ENCODE peak calls at places on chromosome 13, in six cellular contexts. M is neuronal stem cell, E is fibroblast of lung, O is endodermal cell, I is keratinocyte, D is mammary epithelial cell. G is an unnamed sample.

GRCh38 chr13:22110368-22110767 is 439.5 kb downstream of the FGF9 start:
- DNase-seq in M (no peak), E (no peak), O (no peak), I (no peak), D (no peak), G (no peak)

GRCh38 chr13:22114630-22115311 is 443.9 kb downstream of the FGF9 start:
- DNase-seq in M (no peak), E (no peak), O (no peak), I (no peak), D (no peak), G (no peak)

GRCh38 chr13:41691276-41691675 is 233.9 kb downstream of the RGCC start:
- DNase-seq in M (no peak), E (no peak), O (no peak), I (no peak), D (no peak), G (peak; percentile 58)

GRCh38 chr13:20247963-20248362 is 15.8 kb upstream of the GJB6 start:
- DNase-seq in M (no peak), E (no peak), O (no peak), I (no peak), D (no peak), G (no peak)

GRCh38 chr13:48054601-48055000 is 17.1 kb downstream of the NUDT15 start:
- DNase-seq in M (no peak), E (no peak), O (no peak), I (no peak), D (no peak), G (no peak)

GRCh38 chr13:51728275-51728673 is 75.7 kb downstream of the DHRS12 start:
- DNase-seq in M (no peak), E (no peak), O (no peak), I (no peak), D (no peak), G (no peak)

GRCh38 chr13:114105351-114106225 is 26.8 kb downstream of the RASA3 start:
- DNase-seq in M (no peak), E (no peak), O (peak; percentile 47), I (no peak), D (no peak), G (peak; percentile 69)

GRCh38 chr13:103130681-103131210 is 64.5 kb upstream of the SLC10A2 start:
- DNase-seq in M (no peak), E (no peak), O (no peak), I (peak; percentile 2), D (peak; percentile 65), G (no peak)

GRCh38 chr13:34356686-34357434 is 538.9 kb downstream of the RFC3 start:
- DNase-seq in M (no peak), E (peak; percentile 27), O (no peak), I (no peak), D (no peak), G (no peak)

GRCh38 chr13:113820813-113821651 is 42.8 kb downstream of the GAS6 start:
- DNase-seq in M (no peak), E (peak; percentile 99), O (no peak), I (peak; percentile 69), D (peak; percentile 97), G (peak; percentile 95)

GRCh38 chr13:38477676-38478075 is 128.0 kb downstream of the UFM1 start:
- DNase-seq in M (no peak), E (no peak), O (no peak), I (no peak), D (no peak), G (no peak)

GRCh38 chr13:61029064-61029463 is 386.6 kb downstream of the PCDH20 start:
- DNase-seq in M (no peak), E (no peak), O (peak; percentile 83), I (no peak), D (no peak), G (no peak)

GRCh38 chr13:41720839-41721561 is 239.9 kb downstream of the VWA8 start:
- DNase-seq in M (no peak), E (no peak), O (no peak), I (no peak), D (peak; percentile 73), G (no peak)

GRCh38 chr13:36919833-36920611 is at the start of gene SMAD9:
- DNase-seq in M (peak; percentile 57), E (peak; percentile 69), O (peak; percentile 85), I (no peak), D (peak; percentile 30), G (peak; percentile 86)

GRCh38 chr13:73335226-73335625 is 276.4 kb downstream of the KLF5 start:
- DNase-seq in M (no peak), E (peak; percentile 82), O (no peak), I (peak; percentile 79), D (peak; percentile 95), G (no peak)

GRCh38 chr13:30832845-30833332 is 73.2 kb upstream of the MEDAG start:
- DNase-seq in M (no peak), E (peak; percentile 80), O (peak; percentile 77), I (peak; percentile 65), D (peak; percentile 93), G (no peak)

GRCh38 chr13:99414048-99414995 is 87.0 kb upstream of the TM9SF2 start:
- DNase-seq in M (no peak), E (no peak), O (peak; percentile 69), I (no peak), D (no peak), G (no peak)

GRCh38 chr13:77143325-77143907 is 116.5 kb upstream of the FBXL3 start:
- DNase-seq in M (no peak), E (peak; percentile 1), O (no peak), I (no peak), D (peak; percentile 73), G (peak; percentile 39)

GRCh38 chr13:24207841-24208240 is 47.3 kb downstream of the SPATA13 start:
- DNase-seq in M (no peak), E (no peak), O (no peak), I (no peak), D (no peak), G (no peak)

GRCh38 chr13:93723316-93723715 is 496.7 kb downstream of the GPC6 start:
- DNase-seq in M (no peak), E (peak; percentile 32), O (no peak), I (no peak), D (no peak), G (peak; percentile 24)

GRCh38 chr13:101942038-101942437 is 459.8 kb downstream of the FGF14 start:
- DNase-seq in M (peak; percentile 54), E (peak; percentile 20), O (peak; percentile 70), I (peak; percentile 4), D (peak; percentile 43), G (peak; percentile 52)

GRCh38 chr13:67101730-67102467 is 128.2 kb downstream of the PCDH9 start:
- DNase-seq in M (no peak), E (peak; percentile 41), O (no peak), I (no peak), D (no peak), G (no peak)

GRCh38 chr13:106152047-106152446 is 383.4 kb downstream of the EFNB2 start:
- DNase-seq in M (no peak), E (no peak), O (no peak), I (no peak), D (peak; percentile 45), G (no peak)

GRCh38 chr13:44337581-44337980 is 36.0 kb upstream of the SERP2 start:
- DNase-seq in M (no peak), E (no peak), O (no peak), I (no peak), D (no peak), G (no peak)

GRCh38 chr13:44334751-44335150 is 38.9 kb upstream of the SERP2 start:
- DNase-seq in M (no peak), E (no peak), O (no peak), I (no peak), D (no peak), G (no peak)

GRCh38 chr13:44333950-44334675 is 39.5 kb upstream of the SERP2 start:
- DNase-seq in M (no peak), E (no peak), O (no peak), I (no peak), D (no peak), G (no peak)

GRCh38 chr13:44335463-44335862 is 38.2 kb upstream of the SERP2 start:
- DNase-seq in M (no peak), E (no peak), O (no peak), I (no peak), D (no peak), G (no peak)

GRCh38 chr13:44336934-44337333 is 36.7 kb upstream of the SERP2 start:
- DNase-seq in M (no peak), E (no peak), O (no peak), I (no peak), D (no peak), G (no peak)
- H3K9ac ChIP-seq in M (no peak overlapping the region), E (no peak overlapping the region), O (no peak overlapping the region), I (no peak overlapping the region), D (no peak overlapping the region), G (no peak overlapping the region)

DNA sequence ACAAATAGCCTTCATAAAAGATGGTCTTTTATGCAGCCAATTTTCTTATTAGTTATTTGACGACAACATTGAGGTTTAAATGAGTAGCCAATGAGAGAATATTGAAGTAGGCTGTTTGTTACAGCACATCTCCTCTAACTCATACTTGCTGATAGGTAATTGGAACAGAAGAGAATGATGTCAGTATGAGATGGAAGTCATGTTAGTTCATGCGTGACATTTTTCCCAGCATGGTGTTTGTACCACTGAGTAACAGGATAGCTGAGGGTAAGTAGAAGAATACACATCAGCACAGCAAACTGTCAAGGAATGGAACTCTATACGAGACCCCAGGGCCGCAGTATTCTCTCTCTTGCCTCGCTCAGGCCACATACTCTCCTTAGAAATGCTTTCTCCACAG is 37.2 kb downstream of the COL4A2 start:
- DNase-seq in M (no peak), E (no peak), O (no peak), I (no peak), D (no peak), G (no peak)
- H3K9ac ChIP-seq in M (no peak overlapping the region), E (no peak overlapping the region), O (no peak overlapping the region), I (no peak overlapping the region), D (no peak overlapping the region), G (no peak overlapping the region)

DNA sequence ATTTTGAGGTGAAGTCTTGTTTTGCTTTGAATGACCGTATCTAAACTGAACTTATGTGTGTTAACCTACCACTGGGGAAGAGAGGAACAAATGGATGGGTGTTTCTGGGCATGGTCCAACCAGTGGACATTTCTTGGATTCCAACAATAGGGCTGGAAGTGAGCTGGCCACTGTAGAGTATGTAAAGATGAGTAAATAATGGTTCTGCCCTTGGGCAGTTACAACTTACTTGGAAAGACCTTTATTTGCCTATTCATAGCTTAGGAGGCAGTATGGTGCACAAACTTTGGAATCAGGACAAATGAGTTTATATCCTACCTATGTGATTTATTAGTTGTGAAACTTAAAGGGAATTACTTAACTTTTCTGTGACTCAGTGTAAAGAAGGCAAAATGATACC is 429.5 kb downstream of the HS6ST3 start:
- DNase-seq in M (no peak), E (no peak), O (no peak), I (no peak), D (no peak), G (no peak)
- H3K9ac ChIP-seq in M (no peak overlapping the region), E (no peak overlapping the region), O (no peak overlapping the region), I (no peak overlapping the region), D (no peak overlapping the region), G (no peak overlapping the region)

GRCh38 chr13:40120781-40121180 is 465.3 kb downstream of the COG6 start:
- DNase-seq in M (no peak), E (peak; percentile 79), O (no peak), I (no peak), D (no peak), G (no peak)

GRCh38 chr13:40121711-40122110 is 466.2 kb downstream of the COG6 start:
- DNase-seq in M (no peak), E (no peak), O (no peak), I (no peak), D (no peak), G (no peak)

GRCh38 chr13:40118337-40118736 is 462.9 kb downstream of the COG6 start:
- DNase-seq in M (no peak), E (no peak), O (no peak), I (no peak), D (no peak), G (no peak)

GRCh38 chr13:40119852-40120251 is 464.4 kb downstream of the COG6 start:
- DNase-seq in M (no peak), E (no peak), O (no peak), I (no peak), D (no peak), G (no peak)

GRCh38 chr13:40120288-40120687 is 464.8 kb downstream of the COG6 start:
- DNase-seq in M (no peak), E (peak; percentile 70), O (no peak), I (no peak), D (peak; percentile 25), G (no peak)
- H3K9ac ChIP-seq in M (no peak overlapping the region), E (no peak overlapping the region), O (no peak overlapping the region), I (no peak overlapping the region), D (no peak overlapping the region), G (peak overlapping the region; percentile 88)